ENCODE peak calls at places on chromosomes 2 and 18, in seven cellular contexts. R, Q, L, S, K, P and A are unnamed samples.

GRCh38 chr2:121309801-121310200 is 24.8 kb upstream of the TFCP2L1 start:
- DNase-seq in R (no peak), Q (peak; percentile 16), L (no peak), S (no peak), K (no peak), P (peak; percentile 66), A (no peak)

GRCh38 chr2:128444044-128444771 is 125.5 kb upstream of the HS6ST1 start:
- DNase-seq in R (no peak), Q (no peak), L (no peak), S (no peak), K (no peak), P (peak; percentile 1), A (no peak)

GRCh38 chr2:128746356-128746755 is 427.7 kb upstream of the HS6ST1 start:
- DNase-seq in R (no peak), Q (no peak), L (no peak), S (peak; percentile 50), K (peak; percentile 48), P (no peak), A (no peak)

GRCh38 chr2:101473581-101473910 is 1.4 kb downstream of the RFX8 start:
- DNase-seq in R (no peak), Q (no peak), L (no peak), S (no peak), K (no peak), P (no peak), A (no peak)

GRCh38 chr2:181070834-181071200 is 90.4 kb downstream of the UBE2E3 start:
- DNase-seq in R (no peak), Q (no peak), L (no peak), S (no peak), K (no peak), P (no peak), A (no peak)

GRCh38 chr18:44725300-44726096 is 44.8 kb downstream of the SETBP1 start:
- DNase-seq in R (peak; percentile 33), Q (peak; percentile 61), L (no peak), S (no peak), K (peak; percentile 75), P (no peak), A (peak; percentile 50)

GRCh38 chr2:220090050-220090449 is 462.6 kb downstream of the SLC4A3 start:
- DNase-seq in R (no peak), Q (no peak), L (no peak), S (no peak), K (peak; percentile 90), P (no peak), A (no peak)

GRCh38 chr2:68185541-68186164 is 28.0 kb downstream of the PNO1 start:
- DNase-seq in R (no peak), Q (peak; percentile 38), L (peak; percentile 11), S (peak; percentile 75), K (peak; percentile 50), P (peak; percentile 66), A (peak; percentile 69)

GRCh38 chr2:228017784-228018183 is 146.4 kb downstream of the DAW1 start:
- DNase-seq in R (no peak), Q (no peak), L (no peak), S (no peak), K (no peak), P (no peak), A (no peak)

GRCh38 chr2:9206991-9207640 is 504 bp downstream of the ASAP2 start:
- DNase-seq in R (no peak), Q (no peak), L (no peak), S (no peak), K (no peak), P (peak; percentile 28), A (peak; percentile 61)

GRCh38 chr2:85166021-85166420 is 32.8 kb downstream of the TCF7L1 start:
- DNase-seq in R (no peak), Q (no peak), L (no peak), S (no peak), K (no peak), P (no peak), A (no peak)

GRCh38 chr2:174259981-174260380 is 11.6 kb upstream of the OLA1 start:
- DNase-seq in R (no peak), Q (no peak), L (no peak), S (peak; percentile 73), K (peak; percentile 40), P (no peak), A (no peak)

GRCh38 chr18:4353853-4354418 is 101.2 kb downstream of the DLGAP1 start:
- DNase-seq in R (no peak), Q (no peak), L (no peak), S (no peak), K (no peak), P (no peak), A (no peak)

GRCh38 chr2:144996225-144996795 is 476.4 kb upstream of the ZEB2 start:
- DNase-seq in R (no peak), Q (no peak), L (no peak), S (no peak), K (peak; percentile 68), P (no peak), A (no peak)

GRCh38 chr18:49250819-49251388 is 209.5 kb downstream of the DYM start:
- DNase-seq in R (no peak), Q (no peak), L (no peak), S (no peak), K (peak; percentile 13), P (no peak), A (no peak)

GRCh38 chr2:126900646-126901319 is 2.1 kb downstream of the TEX51 start:
- DNase-seq in R (no peak), Q (no peak), L (no peak), S (no peak), K (no peak), P (no peak), A (no peak)

GRCh38 chr2:28753043-28753683 is 1.5 kb downstream of the PPP1CB start:
- DNase-seq in R (no peak), Q (peak; percentile 20), L (peak; percentile 23), S (peak; percentile 17), K (peak; percentile 80), P (peak; percentile 27), A (peak; percentile 59)

GRCh38 chr2:239626971-239627598 is 226.3 kb upstream of the HDAC4 start:
- DNase-seq in R (no peak), Q (no peak), L (no peak), S (no peak), K (peak; percentile 69), P (no peak), A (peak; percentile 30)

GRCh38 chr18:5164903-5165302 is 32.2 kb downstream of the AKAIN1 start:
- DNase-seq in R (no peak), Q (no peak), L (no peak), S (no peak), K (no peak), P (no peak), A (no peak)

GRCh38 chr2:8438996-8439395 is 242.9 kb upstream of the ID2 start:
- DNase-seq in R (no peak), Q (no peak), L (no peak), S (no peak), K (no peak), P (no peak), A (no peak)